ENCODE peak calls at places on chromosome 22, in nine cellular contexts. J is testis, N is tibial nerve, W is IMR-90, Z is upper lobe of left lung, L is suprapubic skin, C is heart left ventricle, F is GM12891, R is A549. T is an unnamed sample.

GRCh38 chr22:31461699-31462098 is 27.9 kb downstream of the EIF4ENIF1 start:
- DNase-seq in J (no peak), N (no peak), W (no peak), Z (no peak), L (no peak), C (no peak), F (no peak), R (no peak), T (no peak)

GRCh38 chr22:48851933-48852549 is 975.6 kb downstream of the BRD1 start:
- DNase-seq in J (no peak), N (no peak), W (no peak), Z (peak; percentile 17), L (no peak), C (no peak), F (no peak), R (no peak), T (no peak)

GRCh38 chr22:32801436-32802290 is at the start of gene TIMP3:
- DNase-seq in J (peak; percentile 91), N (peak; percentile 87), W (peak; percentile 82), Z (peak; percentile 74), L (peak; percentile 92), C (peak; percentile 91), F (no peak), R (peak; percentile 7), T (peak; percentile 83)

GRCh38 chr22:26949193-26949592 is 291.8 kb downstream of the MIAT start:
- DNase-seq in J (no peak), N (no peak), W (peak; percentile 19), Z (no peak), L (no peak), C (peak; percentile 37), F (no peak), R (no peak), T (no peak)

GRCh38 chr22:20305894-20306645 is 13.8 kb downstream of the DGCR6L start:
- DNase-seq in J (no peak), N (no peak), W (no peak), Z (no peak), L (peak; percentile 52), C (no peak), F (no peak), R (no peak), T (no peak)

GRCh38 chr22:32206774-32207758 is 2.2 kb upstream of the RFPL2 start:
- DNase-seq in J (no peak), N (no peak), W (no peak), Z (peak; percentile 51), L (no peak), C (no peak), F (no peak), R (peak; percentile 71), T (peak; percentile 41)

GRCh38 chr22:48627203-48627602 is 1200.5 kb downstream of the BRD1 start:
- DNase-seq in J (no peak), N (no peak), W (no peak), Z (no peak), L (no peak), C (no peak), F (no peak), R (no peak), T (no peak)

GRCh38 chr22:41943661-41944209 is 3.2 kb downstream of the CENPM start:
- DNase-seq in J (no peak), N (no peak), W (peak; percentile 39), Z (no peak), L (no peak), C (no peak), F (no peak), R (no peak), T (no peak)

GRCh38 chr22:24289781-24290181 is 19.1 kb downstream of the SPECC1L start:
- DNase-seq in J (no peak), N (no peak), W (no peak), Z (no peak), L (no peak), C (no peak), F (no peak), R (no peak), T (peak; percentile 68)

GRCh38 chr22:22397292-22397870 is 111.2 kb downstream of the ZNF280B start:
- DNase-seq in J (peak; percentile 55), N (peak; percentile 46), W (no peak), Z (no peak), L (no peak), C (no peak), F (no peak), R (peak; percentile 61), T (no peak)

GRCh38 chr22:48500481-48501230 is 1327.0 kb downstream of the BRD1 start:
- DNase-seq in J (no peak), N (no peak), W (no peak), Z (no peak), L (no peak), C (no peak), F (no peak), R (no peak), T (no peak)

GRCh38 chr22:41919357-41920224 is 4.7 kb upstream of the SHISA8 start:
- DNase-seq in J (peak; percentile 71), N (peak; percentile 20), W (peak; percentile 11), Z (peak; percentile 61), L (no peak), C (peak; percentile 70), F (peak; percentile 74), R (no peak), T (peak; percentile 41)

GRCh38 chr22:33210129-33210784 is 152.1 kb upstream of the SYN3 start:
- DNase-seq in J (peak; percentile 25), N (no peak), W (peak; percentile 9), Z (no peak), L (no peak), C (no peak), F (peak; percentile 57), R (peak; percentile 41), T (peak; percentile 32)

DNA sequence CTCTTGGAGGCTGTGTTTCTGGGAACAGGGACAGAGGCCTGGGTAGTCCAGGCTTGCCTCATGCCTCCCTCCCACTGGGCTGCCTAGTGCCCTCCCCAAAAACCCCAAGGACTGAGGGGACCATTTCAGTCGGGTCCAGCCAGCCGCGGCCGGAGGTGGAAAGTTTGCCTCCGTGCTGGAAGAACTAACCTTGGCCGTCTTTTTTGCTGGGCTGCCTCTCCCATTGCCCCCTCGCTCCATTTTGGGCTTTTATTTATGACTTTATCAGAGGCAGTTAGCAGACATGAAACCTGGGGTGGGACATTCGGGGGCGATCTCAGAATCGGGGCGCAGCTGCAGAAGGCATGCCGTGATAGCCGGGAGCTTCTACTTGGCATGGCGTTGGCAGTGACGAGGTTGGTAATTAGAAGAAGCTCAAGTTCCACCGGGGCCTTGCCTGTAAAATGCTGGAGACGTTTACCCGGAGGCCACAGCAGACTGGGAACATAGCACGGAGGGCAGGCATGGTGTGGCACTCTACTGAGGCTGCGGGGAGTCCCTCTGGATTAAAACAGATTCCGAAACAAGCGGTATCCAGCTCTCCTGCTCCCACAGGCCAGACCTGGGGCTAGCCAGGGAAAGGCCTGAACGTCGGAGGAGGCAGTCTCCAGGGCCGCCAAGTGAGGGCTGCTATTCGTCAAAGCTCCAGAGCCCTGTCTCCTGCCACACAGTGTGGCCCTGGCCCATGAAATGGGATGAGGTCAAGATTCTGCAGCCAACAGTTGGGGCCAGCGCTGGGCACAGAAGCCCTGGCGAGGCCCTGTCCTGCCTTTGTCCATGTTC is 76.4 kb upstream of the PPARA start:
- DNase-seq in J (peak; percentile 46), N (no peak), W (peak; percentile 42), Z (peak; percentile 31), L (peak; percentile 68), C (peak; percentile 44), F (no peak), R (no peak), T (no peak)
- TF ChIP-seq POLR2A in J (no peak), N (no peak), W (peak; percentile 22), Z (no peak), L (no peak), C (no peak), F (no peak), R (no peak), T (no peak)

GRCh38 chr22:45672564-45673481 is 1.2 kb downstream of the ATXN10 start:
- DNase-seq in J (no peak), N (no peak), W (no peak), Z (no peak), L (no peak), C (no peak), F (no peak), R (no peak), T (no peak)
- TF ChIP-seq POLR2A in J (no peak), N (no peak), W (no peak), Z (no peak), L (no peak), C (no peak), F (no peak), R (no peak), T (no peak)

DNA sequence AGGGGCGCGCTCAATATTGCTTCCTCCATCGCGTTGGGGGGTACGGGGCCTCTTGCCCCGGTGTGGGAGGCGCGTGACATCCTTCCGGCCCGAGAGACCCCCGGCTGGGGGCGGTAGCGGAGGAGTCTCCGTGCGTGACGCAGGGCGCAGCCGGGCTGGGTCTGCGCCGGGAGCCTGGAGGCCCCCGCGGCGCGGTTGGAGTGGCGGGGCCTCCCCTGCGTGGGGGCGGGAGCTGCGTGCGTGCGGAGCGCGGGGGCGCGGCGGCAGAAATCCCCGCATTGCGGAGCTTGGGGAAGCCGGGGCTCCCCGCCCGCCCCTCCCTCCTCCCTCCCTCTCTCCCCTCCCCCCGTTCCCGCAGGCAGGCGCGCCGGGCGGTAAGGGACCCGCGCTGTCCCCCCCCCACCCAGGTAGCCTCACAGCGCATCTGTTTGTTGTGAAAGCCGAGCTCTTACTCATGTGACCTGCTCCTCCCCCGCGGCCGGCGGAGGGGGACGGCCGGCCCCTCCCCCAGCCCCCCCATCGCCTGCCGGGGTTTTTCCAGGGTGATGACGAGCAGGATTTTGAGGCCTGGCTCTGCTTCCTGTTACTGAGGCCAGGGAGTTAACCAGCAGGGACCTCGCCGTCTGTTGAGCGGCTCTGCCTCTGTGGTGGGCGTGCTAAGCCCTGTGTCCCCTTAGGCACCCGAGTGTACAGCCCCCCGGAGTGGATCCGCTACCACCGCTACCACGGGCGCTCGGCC is 1.6 kb downstream of the PIM3 start:
- DNase-seq in J (peak; percentile 87), N (peak; percentile 89), W (peak; percentile 93), Z (peak; percentile 92), L (peak; percentile 94), C (peak; percentile 92), F (peak; percentile 71), R (peak; percentile 85), T (peak; percentile 52)
- TF ChIP-seq POLR2A in J (no peak), N (peak; percentile 47), W (peak; percentile 85), Z (no peak), L (peak; percentile 43), C (no peak), F (no peak), R (no peak), T (no peak)

GRCh38 chr22:50671641-50672040 is 982 bp upstream of the SHANK3 start:
- DNase-seq in J (no peak), N (no peak), W (no peak), Z (no peak), L (no peak), C (peak; percentile 59), F (no peak), R (no peak), T (no peak)

GRCh38 chr22:50673231-50674126 is 856 bp downstream of the SHANK3 start:
- DNase-seq in J (no peak), N (no peak), W (no peak), Z (no peak), L (no peak), C (no peak), F (no peak), R (no peak), T (no peak)

GRCh38 chr22:50672041-50672440 is 582 bp upstream of the SHANK3 start:
- DNase-seq in J (no peak), N (no peak), W (no peak), Z (no peak), L (peak; percentile 60), C (no peak), F (no peak), R (no peak), T (no peak)

GRCh38 chr22:50674127-50674493 is 1.5 kb downstream of the SHANK3 start:
- DNase-seq in J (no peak), N (no peak), W (no peak), Z (no peak), L (no peak), C (no peak), F (no peak), R (no peak), T (no peak)

GRCh38 chr22:50672471-50673230 is at the start of gene SHANK3:
- DNase-seq in J (no peak), N (no peak), W (no peak), Z (peak; percentile 55), L (peak; percentile 81), C (peak; percentile 88), F (no peak), R (no peak), T (no peak)
- TF ChIP-seq POLR2A in J (no peak), N (no peak), W (no peak), Z (no peak), L (peak; percentile 38), C (no peak), F (no peak), R (no peak), T (no peak)